ENCODE peak calls at places on chromosomes 6 and 20, in four cellular contexts. Z is stimulated activated naive CD8-positive, alpha-beta T cell treated with anti-CD3 and anti-CD28 coated beads, Interleukin-15, Interleukin-2, amounts not matched to agents 100 U/mL and 50 U/mL, for 24 hours; Q is fibroblast of pulmonary artery; C is activated naive CD4-positive, alpha-beta T cell treated with anti-CD3 and anti-CD28 coated beads, Interleukin-2, amount 50 U/mL, for 16 hours. O is an unnamed sample.

GRCh38 chr6:7976485-7977010 is 66.0 kb upstream of the TXNDC5 start:
- DNase-seq in Z (no peak), Q (no peak), C (no peak), O (no peak)

GRCh38 chr6:1801401-1801800 is 191.7 kb downstream of the FOXC1 start:
- DNase-seq in Z (no peak), Q (no peak), C (no peak), O (no peak)

GRCh38 chr6:44039839-44040350 is 87.4 kb downstream of the MRPL14 start:
- DNase-seq in Z (no peak), Q (no peak), C (no peak), O (no peak)

GRCh38 chr6:7540595-7540994 is 876 bp upstream of the DSP start:
- DNase-seq in Z (no peak), Q (no peak), C (no peak), O (no peak)

GRCh38 chr6:104597541-104598050 is 262.1 kb downstream of the HACE1 start:
- DNase-seq in Z (no peak), Q (peak), C (no peak), O (no peak)

GRCh38 chr20:23584434-23585199 is 16.3 kb upstream of the CST9L start:
- DNase-seq in Z (no peak), Q (no peak), C (no peak), O (no peak)

GRCh38 chr20:58645277-58645968 is 5.7 kb upstream of the STX16 start:
- DNase-seq in Z (peak), Q (peak), C (no peak), O (peak)

GRCh38 chr6:31567531-31568370 is 4.3 kb upstream of the LTA start:
- DNase-seq in Z (no peak), Q (no peak), C (no peak), O (no peak)

GRCh38 chr6:156827382-156827781 is 50.2 kb downstream of the ARID1B start:
- DNase-seq in Z (no peak), Q (no peak), C (no peak), O (no peak)

GRCh38 chr20:63284083-63284440 is 8.9 kb upstream of the COL20A1 start:
- DNase-seq in Z (no peak), Q (no peak), C (no peak), O (no peak)

GRCh38 chr20:19658137-19658536 is 99.9 kb upstream of the RIN2 start:
- DNase-seq in Z (peak), Q (no peak), C (no peak), O (no peak)

GRCh38 chr6:144415835-144416237 is 130.7 kb downstream of the UTRN start:
- DNase-seq in Z (no peak), Q (peak), C (no peak), O (no peak)

GRCh38 chr6:108559097-108559883 is 1.4 kb upstream of the FOXO3 start:
- DNase-seq in Z (peak), Q (peak), C (peak), O (peak)

GRCh38 chr6:141484726-141485125 is 648.0 kb upstream of the GJE1 start:
- DNase-seq in Z (peak), Q (no peak), C (no peak), O (peak)

GRCh38 chr6:6085928-6086668 is 79.4 kb upstream of the NRN1 start:
- DNase-seq in Z (no peak), Q (no peak), C (no peak), O (no peak)

GRCh38 chr6:169252805-169253189 is 849 bp downstream of the THBS2 start:
- DNase-seq in Z (no peak), Q (peak), C (no peak), O (no peak)

GRCh38 chr6:29663300-29664039 is 6.6 kb downstream of the MOG start:
- DNase-seq in Z (no peak), Q (no peak), C (no peak), O (no peak)

GRCh38 chr6:148501178-148501590 is 158.5 kb downstream of the SASH1 start:
- DNase-seq in Z (no peak), Q (peak), C (no peak), O (no peak)

GRCh38 chr20:17565164-17565845 is 4.6 kb upstream of the DSTN start:
- DNase-seq in Z (no peak), Q (no peak), C (no peak), O (no peak)

GRCh38 chr20:52978851-52979250 is 6.7 kb downstream of the TSHZ2 start:
- DNase-seq in Z (no peak), Q (no peak), C (no peak), O (no peak)

GRCh38 chr6:160030103-160030502 is 61.2 kb downstream of the IGF2R start:
- DNase-seq in Z (no peak), Q (peak), C (no peak), O (no peak)

GRCh38 chr20:35454881-35455609 is at the start of gene CEP250:
- DNase-seq in Z (peak), Q (peak), C (peak), O (peak)

GRCh38 chr20:41989039-41989679 is 371.0 kb upstream of the CHD6 start:
- DNase-seq in Z (no peak), Q (no peak), C (no peak), O (no peak)

GRCh38 chr6:75349262-75349984 is 64.8 kb upstream of the TMEM30A start:
- DNase-seq in Z (no peak), Q (peak), C (no peak), O (no peak)

GRCh38 chr6:144657691-144658090 is 372.6 kb downstream of the UTRN start:
- DNase-seq in Z (no peak), Q (no peak), C (no peak), O (no peak)